ENCODE peak calls at places on chromosome 19, in five cellular contexts. Z is heart left ventricle; U is CD8-positive, alpha-beta T cell; J is upper lobe of right lung; K is AG04450. P is an unnamed sample.

GRCh38 chr19:35904312-35905068 is 2.2 kb downstream of the HCST start:
- DNase-seq in Z (no peak), J (no peak), U (no peak), K (no peak), P (no peak)

GRCh38 chr19:41244117-41244516 is 20.1 kb upstream of the HNRNPUL1 start:
- DNase-seq in U (no peak), Z (no peak), K (no peak), J (no peak), P (no peak)

GRCh38 chr19:42657551-42657950 is 62.8 kb upstream of the CEACAM8 start:
- DNase-seq in J (no peak), U (no peak), K (no peak), Z (no peak), P (no peak)

GRCh38 chr19:16660763-16661479 is at the start of gene TMEM38A:
- DNase-seq in J (peak; percentile 78), U (peak; percentile 36), Z (peak; percentile 53), K (no peak), P (no peak)

GRCh38 chr19:41367848-41368301 is 3.9 kb upstream of the B9D2 start:
- DNase-seq in K (peak; percentile 81), U (no peak), Z (no peak), J (no peak), P (no peak)

GRCh38 chr19:1811472-1811894 is 593 bp downstream of the ATP8B3 start:
- DNase-seq in Z (no peak), U (peak; percentile 47), K (no peak), J (peak; percentile 82), P (no peak)

GRCh38 chr19:11694533-11695439 is 44.0 kb downstream of the ZNF823 start:
- DNase-seq in Z (peak; percentile 94), J (peak; percentile 96), U (peak; percentile 84), K (peak; percentile 70), P (peak; percentile 86)

GRCh38 chr19:49546825-49547565 is 19.2 kb downstream of the RCN3 start:
- DNase-seq in J (no peak), U (peak; percentile 51), Z (peak; percentile 79), K (peak; percentile 86), P (peak; percentile 86)

GRCh38 chr19:35392742-35393350 is 22.0 kb downstream of the GPR42 start:
- DNase-seq in Z (no peak), J (no peak), U (no peak), K (no peak), P (no peak)

GRCh38 chr19:29583196-29584006 is 22.7 kb upstream of the POP4 start:
- DNase-seq in Z (no peak), J (no peak), U (no peak), K (no peak), P (no peak)

GRCh38 chr19:6516018-6516658 is 14.0 kb upstream of the TUBB4A start:
- DNase-seq in J (peak; percentile 98), Z (peak; percentile 89), K (peak; percentile 41), U (peak; percentile 43), P (peak; percentile 96)

GRCh38 chr19:47133021-47133471 is 2.4 kb downstream of the SAE1 start:
- DNase-seq in U (no peak), K (no peak), J (peak; percentile 21), Z (no peak), P (no peak)

GRCh38 chr19:15641901-15642491 is 1.3 kb downstream of the CYP4F3 start:
- DNase-seq in Z (no peak), J (no peak), K (no peak), U (no peak), P (no peak)

GRCh38 chr19:41398042-41398403 is 405 bp downstream of the BCKDHA start:
- DNase-seq in K (no peak), J (no peak), Z (no peak), U (no peak), P (no peak)

GRCh38 chr19:9849786-9850185 is 14.7 kb downstream of the PIN1 start:
- DNase-seq in U (no peak), J (no peak), Z (no peak), K (no peak), P (no peak)

GRCh38 chr19:39692166-39692565 is 12.1 kb upstream of the LGALS14 start:
- DNase-seq in U (no peak), Z (no peak), J (no peak), K (no peak), P (no peak)

GRCh38 chr19:3618144-3618810 is 8.3 kb downstream of the CACTIN start:
- DNase-seq in K (peak; percentile 15), U (peak; percentile 43), Z (peak; percentile 72), J (peak; percentile 80), P (no peak)

GRCh38 chr19:2063824-2064223 is 12.8 kb upstream of the MKNK2 start:
- DNase-seq in J (no peak), K (no peak), U (no peak), Z (no peak), P (no peak)

GRCh38 chr19:23070353-23070781 is 46.5 kb upstream of the ZNF730 start:
- DNase-seq in U (no peak), J (no peak), K (no peak), Z (peak; percentile 15), P (no peak)

GRCh38 chr19:14187586-14187985 is 18.4 kb downstream of the ADGRL1 start:
- DNase-seq in K (no peak), J (no peak), U (no peak), Z (no peak), P (no peak)

GRCh38 chr19:46623915-46624502 is 880 bp downstream of the PTGIR start:
- DNase-seq in U (no peak), J (no peak), Z (no peak), K (no peak), P (no peak)

GRCh38 chr19:6100284-6100915 is 9.9 kb downstream of the RFX2 start:
- DNase-seq in Z (peak; percentile 34), U (no peak), J (peak; percentile 70), K (no peak), P (no peak)

DNA sequence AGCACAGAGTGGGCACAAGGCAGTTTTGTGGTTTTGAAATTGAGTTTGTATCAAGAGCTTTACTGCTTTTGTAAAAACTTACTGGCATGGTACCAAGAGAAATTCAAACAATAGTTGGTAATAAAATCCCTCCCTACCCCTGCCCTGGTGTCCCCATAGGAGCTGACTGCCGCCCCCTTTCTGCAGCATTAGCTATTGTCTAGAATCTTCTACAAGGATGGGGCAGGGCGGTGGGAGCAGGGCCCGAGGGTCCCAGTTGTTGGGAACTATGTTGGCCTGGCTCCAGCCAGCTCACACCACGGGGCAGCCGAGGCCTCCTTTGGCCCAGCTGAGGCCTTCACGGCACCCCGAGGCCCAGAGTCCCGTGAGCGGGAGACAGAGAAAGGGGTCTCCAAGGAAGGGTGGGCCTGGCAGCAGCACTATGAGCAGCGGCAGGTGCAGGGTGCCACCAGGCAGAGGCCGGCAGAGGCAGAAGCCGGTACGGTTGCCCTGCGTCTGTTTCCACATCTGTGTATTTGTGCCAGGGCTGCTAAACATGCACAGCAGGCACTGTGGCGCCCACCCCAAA is 57.9 kb downstream of the KDM4B start:
- DNase-seq in J (no peak), U (no peak), K (no peak), Z (no peak), P (no peak)
- TF ChIP-seq CTCF in J (no peak), U (no peak), K (peak; percentile 18), Z (no peak), P (peak; percentile 49)

GRCh38 chr19:13023666-13024065 is 28.4 kb downstream of the NFIX start:
- DNase-seq in K (no peak), U (no peak), Z (no peak), J (no peak), P (no peak)
- H3K4me3 ChIP-seq in K (peak overlapping the region; percentile 65), U (peak overlapping the region; percentile 31), Z (peak overlapping the region; percentile 49), J (peak overlapping the region; percentile 53), P (peak overlapping the region; percentile 60)

DNA sequence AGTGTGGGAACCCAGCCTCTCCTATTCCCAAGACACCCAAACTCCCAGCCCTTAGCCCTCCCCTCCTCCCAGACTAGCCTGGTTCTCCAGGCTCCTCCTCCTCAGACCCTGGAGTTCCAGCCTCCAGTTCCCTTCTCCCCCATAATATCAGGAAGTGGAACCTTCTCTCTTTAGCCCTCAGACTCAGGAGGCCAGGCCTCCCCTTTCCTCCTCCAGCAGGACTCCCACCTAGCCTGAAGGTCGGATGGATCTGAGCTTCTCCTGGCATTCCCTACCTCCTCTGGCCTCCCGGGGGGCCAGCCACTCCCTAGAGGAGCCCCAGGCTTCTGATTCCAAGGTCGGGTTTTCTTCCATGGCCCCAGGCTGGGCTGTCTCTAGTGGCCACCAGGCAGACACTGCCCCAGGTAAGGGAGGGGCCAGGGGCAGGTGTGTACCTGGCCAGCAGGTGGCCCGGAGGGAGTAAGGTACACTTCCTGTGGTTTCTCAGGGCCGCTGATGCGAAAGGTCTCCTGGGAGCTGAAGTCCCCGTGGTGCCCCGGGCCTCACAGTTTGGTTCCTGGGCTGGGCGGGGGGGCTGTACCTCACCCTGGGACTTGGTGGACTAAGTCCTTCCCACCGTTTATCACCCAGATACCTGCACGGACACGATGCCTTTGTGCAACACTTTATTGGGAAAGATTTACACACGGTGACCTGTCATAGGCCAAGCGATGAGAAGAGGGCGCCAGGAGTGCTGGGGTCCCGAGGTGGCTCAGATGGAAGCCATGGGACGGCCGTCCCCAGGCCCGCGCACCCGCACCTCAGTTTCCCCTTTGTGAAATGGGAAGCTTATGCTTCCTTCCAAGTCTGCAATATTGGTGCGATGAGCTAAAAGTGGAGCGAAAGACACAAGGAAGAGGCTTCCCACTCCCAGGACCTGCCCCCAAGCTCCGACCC is at the start of gene TMC4:
- DNase-seq in J (peak; percentile 88), K (no peak), U (no peak), Z (peak; percentile 51), P (peak; percentile 70)
- TF ChIP-seq CTCF in J (peak; percentile 25), K (no peak), U (no peak), Z (no peak), P (peak; percentile 35)

DNA sequence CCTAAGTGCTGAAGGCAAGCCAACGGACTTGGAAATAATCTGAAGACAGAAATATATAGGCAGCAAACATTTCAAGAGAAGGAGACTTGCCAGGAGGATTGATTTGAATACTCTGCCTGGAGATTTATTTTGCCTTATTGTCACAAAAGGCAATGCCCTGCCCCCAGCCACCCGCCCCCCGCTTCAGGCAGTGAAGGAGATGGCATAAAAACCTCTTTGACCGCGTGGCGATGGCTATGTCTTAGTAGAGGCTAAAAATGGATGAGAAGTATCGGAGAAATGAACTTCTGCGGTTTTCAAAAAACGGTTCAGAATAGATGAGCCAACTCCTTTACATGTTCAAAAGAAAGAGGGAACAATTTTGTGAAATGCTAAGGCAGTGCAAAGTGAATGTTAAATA is 274.5 kb downstream of the TSHZ3 start:
- DNase-seq in J (no peak), K (no peak), Z (no peak), U (no peak), P (no peak)
- H3K4me3 ChIP-seq in J (no peak overlapping the region), K (no peak overlapping the region), Z (no peak overlapping the region), U (no peak overlapping the region), P (no peak overlapping the region)

GRCh38 chr19:18490719-18491118 is 31.2 kb downstream of the ELL start:
- DNase-seq in K (no peak), J (no peak), Z (no peak), U (no peak), P (no peak)

GRCh38 chr19:18487576-18488402 is 34.1 kb downstream of the ELL start:
- DNase-seq in U (no peak), K (no peak), Z (no peak), J (no peak), P (peak; percentile 56)

GRCh38 chr19:18488403-18488723 is 33.5 kb downstream of the ELL start:
- DNase-seq in U (no peak), K (no peak), Z (no peak), J (no peak), P (no peak)

GRCh38 chr19:18489627-18490184 is 32.2 kb downstream of the ELL start:
- DNase-seq in U (no peak), Z (no peak), K (no peak), J (no peak), P (no peak)

GRCh38 chr19:18488838-18489626 is 32.8 kb downstream of the ELL start:
- DNase-seq in Z (no peak), J (no peak), K (no peak), U (no peak), P (peak; percentile 54)
- TF ChIP-seq CTCF in Z (peak; percentile 14), J (peak; percentile 9), K (peak; percentile 26), U (no peak), P (peak; percentile 54)

GRCh38 chr19:38082256-38083118 is 141.5 kb downstream of the DPF1 start:
- DNase-seq in K (no peak), U (no peak), Z (no peak), J (no peak), P (no peak)
- H3K4me3 ChIP-seq in K (no peak overlapping the region), U (no peak overlapping the region), Z (no peak overlapping the region), J (no peak overlapping the region), P (no peak overlapping the region)

P was measured in LNCaP clone FGC.